ENCODE peak calls at places on chromosomes 1 and 21, in seven cellular contexts. X is EH, L is DND-41, H is fibroblast of gingiva, I is IMR-90, J is left ventricle myocardium inferior, W is NCI-H1105 treated with DMSO at 0.1 percent for 48 hours. Z is an unnamed sample.

GRCh38 chr1:77413541-77414335 is 131.9 kb downstream of the AK5 start:
- DNase-seq in X (no peak), L (no peak), H (no peak), I (no peak), J (no peak), W (no peak), Z (no peak)

GRCh38 chr21:45875881-45876280 is 105.7 kb upstream of the COL6A1 start:
- DNase-seq in X (no peak), L (no peak), H (no peak), I (no peak), J (no peak), W (no peak), Z (no peak)

GRCh38 chr1:168676861-168677260 is 52.1 kb downstream of the DPT start:
- DNase-seq in X (no peak), L (no peak), H (no peak), I (no peak), J (no peak), W (no peak), Z (no peak)

GRCh38 chr1:58768971-58769808 is 14.7 kb downstream of the JUN start:
- DNase-seq in X (peak), L (peak), H (peak), I (peak), J (peak), W (peak), Z (no peak)

GRCh38 chr1:162710349-162710748 is 78.1 kb downstream of the DDR2 start:
- DNase-seq in X (peak), L (no peak), H (peak), I (peak), J (no peak), W (no peak), Z (no peak)

GRCh38 chr1:155070721-155071556 is 7.4 kb downstream of the EFNA4 start:
- DNase-seq in X (peak), L (no peak), H (peak), I (peak), J (peak), W (peak), Z (peak)

GRCh38 chr1:221478050-221478949 is 263.6 kb downstream of the DUSP10 start:
- DNase-seq in X (peak), L (peak), H (peak), I (peak), J (peak), W (peak), Z (peak)

GRCh38 chr1:231039161-231040018 is 664 bp downstream of the FAM89A start:
- DNase-seq in X (peak), L (peak), H (peak), I (peak), J (peak), W (no peak), Z (peak)

GRCh38 chr21:37452222-37452621 is 85.6 kb downstream of the DYRK1A start:
- DNase-seq in X (peak), L (no peak), H (peak), I (peak), J (peak), W (no peak), Z (no peak)

GRCh38 chr1:161158316-161159016 is 834 bp upstream of the USP21 start:
- DNase-seq in X (no peak), L (no peak), H (no peak), I (no peak), J (no peak), W (no peak), Z (no peak)

GRCh38 chr21:42233067-42233981 is 14.4 kb downstream of the ABCG1 start:
- DNase-seq in X (no peak), L (peak), H (peak), I (peak), J (peak), W (no peak), Z (peak)

GRCh38 chr1:32487182-32487581 is 22.3 kb downstream of the ZBTB8B start:
- DNase-seq in X (no peak), L (no peak), H (no peak), I (no peak), J (no peak), W (no peak), Z (no peak)

GRCh38 chr1:81424056-81424455 is 376.7 kb upstream of the ADGRL2 start:
- DNase-seq in X (peak), L (no peak), H (peak), I (peak), J (no peak), W (no peak), Z (no peak)

GRCh38 chr1:58824753-58825389 is 41.0 kb upstream of the JUN start:
- DNase-seq in X (no peak), L (no peak), H (no peak), I (no peak), J (peak), W (no peak), Z (no peak)

GRCh38 chr1:64572222-64572900 is 102.4 kb downstream of the CACHD1 start:
- DNase-seq in X (no peak), L (no peak), H (no peak), I (no peak), J (no peak), W (peak), Z (no peak)

GRCh38 chr1:26287033-26287711 is 7.3 kb downstream of the SH3BGRL3 start:
- DNase-seq in X (peak), L (peak), H (no peak), I (peak), J (peak), W (no peak), Z (peak)

GRCh38 chr1:3836421-3836820 is 20.6 kb downstream of the CEP104 start:
- DNase-seq in X (peak), L (no peak), H (no peak), I (no peak), J (no peak), W (no peak), Z (no peak)

GRCh38 chr1:168410464-168410863 is 129.8 kb downstream of the TBX19 start:
- DNase-seq in X (no peak), L (no peak), H (no peak), I (no peak), J (no peak), W (no peak), Z (no peak)

GRCh38 chr1:205257735-205258134 is 30.0 kb downstream of the TMCC2 start:
- DNase-seq in X (no peak), L (no peak), H (no peak), I (no peak), J (no peak), W (no peak), Z (no peak)

GRCh38 chr21:45357436-45358260 is 47.3 kb upstream of the COL18A1 start:
- DNase-seq in X (no peak), L (no peak), H (peak), I (no peak), J (peak), W (no peak), Z (no peak)

GRCh38 chr1:213326666-213327317 is 275.8 kb downstream of the RPS6KC1 start:
- DNase-seq in X (peak), L (no peak), H (peak), I (peak), J (peak), W (no peak), Z (no peak)

GRCh38 chr1:208254862-208255261 is 10.7 kb upstream of the PLXNA2 start:
- DNase-seq in X (peak), L (no peak), H (peak), I (peak), J (no peak), W (no peak), Z (no peak)

GRCh38 chr1:190747643-190748186 is 270.1 kb upstream of the BRINP3 start:
- DNase-seq in X (no peak), L (no peak), H (no peak), I (peak), J (no peak), W (no peak), Z (no peak)

GRCh38 chr1:244353572-244354091 is 98.1 kb downstream of the ADSS2 start:
- DNase-seq in X (peak), L (no peak), H (peak), I (peak), J (peak), W (no peak), Z (no peak)

GRCh38 chr1:179814513-179814838 is 63.1 kb downstream of the TOR1AIP2 start:
- DNase-seq in X (no peak), L (no peak), H (no peak), I (no peak), J (peak), W (peak), Z (no peak)

GRCh38 chr21:42314616-42315295 is 453 bp downstream of the TFF3 start:
- DNase-seq in X (no peak), L (no peak), H (no peak), I (no peak), J (no peak), W (no peak), Z (no peak)

GRCh38 chr1:23553896-23554480 is 5.3 kb downstream of the ID3 start:
- DNase-seq in X (no peak), L (peak), H (no peak), I (no peak), J (no peak), W (no peak), Z (no peak)

GRCh38 chr1:228342627-228343210 is 63.9 kb downstream of the TRIM11 start:
- DNase-seq in X (no peak), L (no peak), H (no peak), I (no peak), J (peak), W (no peak), Z (no peak)

GRCh38 chr1:33164120-33164519 is 17.7 kb downstream of the TRIM62 start:
- DNase-seq in X (peak), L (no peak), H (no peak), I (no peak), J (no peak), W (no peak), Z (no peak)

Z was measured in naive B cell.